ENCODE peak calls at places on chromosomes 6 and 20, in four cellular contexts. Q is K562, L is GM12878, E is HepG2. S is an unnamed sample.
A peak's percentile ranks its signal among the peaks of the same experiment; 100 is the strongest.

GRCh38 chr20:62920039-62920645 is 6.2 kb downstream of the DIDO1 start:
- DNase-seq in Q (no peak), L (no peak), E (no peak), S (no peak)

GRCh38 chr6:163577404-163577803 is 162.9 kb downstream of the QKI start:
- DNase-seq in Q (peak; percentile 30), E (no peak), L (no peak), S (no peak)

GRCh38 chr20:8639112-8639778 is 429.6 kb upstream of the PLCB4 start:
- DNase-seq in L (no peak), Q (no peak), E (no peak), S (peak; percentile 11)

GRCh38 chr6:33073431-33073871 is at the start of gene HLA-DPA1:
- DNase-seq in E (no peak), Q (peak; percentile 33), L (peak; percentile 97), S (peak; percentile 62)

GRCh38 chr6:110527516-110527915 is 51.1 kb upstream of the SLC22A16 start:
- DNase-seq in E (no peak), Q (no peak), L (no peak), S (no peak)

GRCh38 chr20:3318226-3318884 is 79.4 kb upstream of the SLC4A11 start:
- DNase-seq in L (no peak), E (no peak), Q (no peak), S (no peak)

GRCh38 chr20:43938932-43939761 is 24.5 kb downstream of the TOX2 start:
- DNase-seq in Q (no peak), L (no peak), E (peak; percentile 72), S (no peak)

GRCh38 chr6:5199203-5200101 is 61.3 kb downstream of the LYRM4 start:
- DNase-seq in Q (no peak), L (no peak), E (no peak), S (no peak)

GRCh38 chr20:37223053-37223452 is 38.6 kb downstream of the GHRH start:
- DNase-seq in Q (peak; percentile 35), L (no peak), E (no peak), S (no peak)

GRCh38 chr6:39303425-39304153 is 10.6 kb downstream of the KCNK17 start:
- DNase-seq in E (no peak), L (no peak), Q (no peak), S (no peak)

GRCh38 chr6:27505209-27506027 is 32.5 kb upstream of the ZNF184 start:
- DNase-seq in L (peak; percentile 63), E (peak; percentile 86), Q (peak; percentile 83), S (peak; percentile 51)

GRCh38 chr6:147726342-147726741 is 217.9 kb downstream of the SAMD5 start:
- DNase-seq in E (no peak), Q (peak; percentile 20), L (no peak), S (no peak)

GRCh38 chr20:58019850-58020625 is 208.4 kb downstream of the ANKRD60 start:
- DNase-seq in L (no peak), Q (no peak), E (no peak), S (no peak)

GRCh38 chr6:153357391-153357790 is 226.3 kb upstream of the RGS17 start:
- DNase-seq in L (no peak), Q (no peak), E (no peak), S (no peak)

GRCh38 chr6:36735110-36735971 is 37.7 kb downstream of the RAB44 start:
- DNase-seq in Q (no peak), L (no peak), E (no peak), S (no peak)

GRCh38 chr6:11536795-11537194 is 754 bp upstream of the TMEM170B start:
- DNase-seq in L (no peak), E (no peak), Q (peak; percentile 30), S (no peak)

GRCh38 chr6:38673397-38674165 is 29.4 kb downstream of the GLO1 start:
- DNase-seq in Q (no peak), E (no peak), L (peak; percentile 23), S (no peak)

GRCh38 chr20:17558154-17558940 is 11.5 kb upstream of the DSTN start:
- DNase-seq in E (peak; percentile 83), Q (peak; percentile 56), L (no peak), S (peak; percentile 22)

GRCh38 chr20:45407067-45407745 is 883 bp upstream of the DBNDD2 start:
- DNase-seq in Q (peak; percentile 34), E (no peak), L (no peak), S (peak; percentile 17)

GRCh38 chr20:63657937-63658748 is at the start of gene RTEL1:
- DNase-seq in L (peak; percentile 59), E (peak; percentile 93), Q (peak; percentile 92), S (peak; percentile 95)

GRCh38 chr6:155936127-155936526 is 480.5 kb upstream of the NOX3 start:
- DNase-seq in E (no peak), L (no peak), Q (no peak), S (no peak)

GRCh38 chr6:82365011-82365751 is 1.6 kb downstream of the TPBG start:
- DNase-seq in L (no peak), Q (no peak), E (no peak), S (peak; percentile 37)

GRCh38 chr6:131602913-131603312 is 25.1 kb downstream of the MED23 start:
- DNase-seq in E (no peak), L (no peak), Q (no peak), S (no peak)

GRCh38 chr6:159778542-159778941 is 10.9 kb downstream of the TCP1 start:
- DNase-seq in Q (peak; percentile 10), E (no peak), L (no peak), S (no peak)

GRCh38 chr6:134446228-134446848 is 128.4 kb upstream of the SGK1 start:
- DNase-seq in L (no peak), Q (no peak), E (no peak), S (peak; percentile 36)

GRCh38 chr6:89357390-89357789 is 4.9 kb upstream of the UBE2J1 start:
- DNase-seq in E (no peak), Q (no peak), L (peak; percentile 87), S (no peak)

GRCh38 chr6:75205776-75206334 is at the start of gene COL12A1:
- DNase-seq in Q (no peak), L (no peak), E (no peak), S (peak; percentile 30)

GRCh38 chr6:89140347-89141159 is 5.3 kb upstream of the PM20D2 start:
- DNase-seq in L (no peak), E (peak; percentile 82), Q (no peak), S (no peak)

GRCh38 chr6:4565301-4566250 is 210.6 kb upstream of the CDYL start:
- DNase-seq in L (no peak), Q (no peak), E (no peak), S (no peak)

GRCh38 chr6:26322645-26323482 is 42.1 kb upstream of the BTN3A2 start:
- DNase-seq in L (peak; percentile 87), E (peak; percentile 93), Q (peak; percentile 81), S (no peak)

GRCh38 chr6:34182751-34183531 is 37.1 kb upstream of the GRM4 start:
- DNase-seq in E (no peak), Q (no peak), L (peak; percentile 34), S (no peak)

GRCh38 chr6:34288581-34288980 is 39.8 kb upstream of the SMIM29 start:
- DNase-seq in L (peak; percentile 47), E (no peak), Q (no peak), S (no peak)

GRCh38 chr6:2921520-2922115 is 18.5 kb upstream of the SERPINB9 start:
- DNase-seq in Q (no peak), L (no peak), E (no peak), S (no peak)

GRCh38 chr6:43919774-43920173 is 149.8 kb downstream of the VEGFA start:
- DNase-seq in L (no peak), Q (no peak), E (no peak), S (no peak)

GRCh38 chr6:43916091-43916923 is 146.3 kb downstream of the VEGFA start:
- DNase-seq in E (no peak), Q (no peak), L (no peak), S (no peak)

GRCh38 chr6:43915213-43915869 is 145.3 kb downstream of the VEGFA start:
- DNase-seq in Q (no peak), L (no peak), E (no peak), S (no peak)

GRCh38 chr6:43917878-43918382 is 147.9 kb downstream of the VEGFA start:
- DNase-seq in L (no peak), E (no peak), Q (peak; percentile 58), S (no peak)

DNA sequence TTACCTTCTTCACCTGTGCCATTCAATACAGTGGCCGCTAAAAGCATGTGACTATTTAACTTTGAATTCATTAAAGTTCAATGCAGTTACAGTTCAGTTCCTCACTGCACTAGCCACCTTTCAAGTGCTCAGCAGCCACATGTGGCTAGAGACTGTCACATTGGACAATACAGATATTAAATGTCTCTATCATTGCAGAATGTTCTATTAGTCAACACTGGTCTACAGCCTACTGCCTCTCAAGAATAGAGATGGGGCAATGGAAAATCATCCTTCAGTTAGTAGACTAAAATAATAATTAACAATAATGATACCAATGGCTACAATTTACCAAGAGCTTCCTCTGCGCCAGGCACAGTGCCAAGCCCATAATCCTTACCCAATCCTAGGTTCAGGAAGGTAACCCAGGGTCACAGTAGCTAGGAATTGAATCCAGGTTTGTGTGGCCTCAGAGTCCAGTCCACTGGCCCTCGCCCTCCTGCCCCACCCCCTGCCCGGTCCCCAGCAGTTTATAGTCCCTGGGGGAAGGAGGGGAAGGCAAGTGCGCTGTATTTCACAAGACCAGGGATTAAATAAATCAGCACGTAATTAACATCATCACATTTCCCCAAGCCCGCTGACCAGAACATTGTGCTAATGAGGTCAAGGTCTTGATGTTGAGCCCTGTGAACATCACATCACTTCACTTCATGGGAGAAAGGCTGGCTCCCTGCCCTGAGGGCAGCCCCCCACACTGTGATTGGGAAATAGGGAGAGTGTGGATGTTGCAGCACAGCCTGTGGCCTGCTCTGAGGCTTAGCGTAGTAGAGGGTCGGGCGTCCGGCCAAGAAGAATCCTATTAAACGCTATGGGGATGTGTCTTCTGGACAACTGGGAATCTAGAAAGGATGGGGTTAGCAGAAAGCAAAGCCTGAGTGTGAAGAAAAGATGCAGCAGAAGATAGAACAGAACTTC is 147.2 kb downstream of the VEGFA start:
- DNase-seq in L (no peak), E (peak; percentile 92), Q (no peak), S (no peak)
- TF ChIP-seq BHLHE40 in L (no peak), E (peak; percentile 35), Q (no peak), S (no peak)

GRCh38 chr20:50654899-50655298 is 36.4 kb downstream of the RIPOR3 start:
- DNase-seq in E (no peak), L (no peak), Q (no peak), S (no peak)
- TF ChIP-seq FOXK2 in E (no peak), L (no peak), Q (no peak), S (no peak)

DNA sequence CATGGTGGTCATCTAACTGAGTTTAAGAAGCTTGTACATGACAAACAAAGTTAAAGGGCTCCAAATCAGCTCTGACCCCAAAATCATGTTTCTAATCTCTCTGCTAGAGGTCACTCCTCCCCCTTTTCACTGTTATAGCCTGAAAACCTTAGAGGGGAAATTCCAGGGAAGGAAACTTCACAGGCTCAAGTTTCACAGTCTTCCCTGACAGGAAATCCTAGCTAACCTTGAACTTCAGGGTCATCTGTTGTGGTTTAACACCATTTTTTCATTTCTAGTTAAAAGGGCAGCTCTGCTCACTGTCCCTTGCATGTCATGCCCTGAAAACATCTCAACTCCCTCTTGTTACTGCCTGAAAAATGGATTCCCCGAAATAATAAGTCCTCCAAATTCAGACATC is 104.4 kb upstream of the BMP2 start:
- DNase-seq in E (no peak), L (no peak), Q (no peak), S (no peak)
- TF ChIP-seq BHLHE40 in E (no peak), L (no peak), Q (no peak), S (no peak)

GRCh38 chr6:99216959-99217358 is 132.5 kb downstream of the FAXC start:
- DNase-seq in E (no peak), L (no peak), Q (no peak), S (no peak)
- TF ChIP-seq FOXK2 in E (no peak), L (no peak), Q (no peak), S (no peak)

S was measured in HEK293T.